ENCODE peak calls at places on chromosome 22, in seven cellular contexts. One of them, this sample, is unnamed.
A peak's percentile ranks its signal among the peaks of the same experiment; 100 is the strongest.

GRCh38 chr22:37822079-37822833 is 926 bp upstream of the GALR3 start:
- DNase-seq in heart right ventricle: no peak
- DNase-seq in stomach: no peak
- DNase-seq in heart left ventricle: no peak
- DNase-seq in keratinocyte: no peak
- DNase-seq in bronchial epithelial cell: no peak
- DNase-seq in fibroblast of lung: no peak
- DNase-seq in this sample: no peak

GRCh38 chr22:18970180-18970947 is 34.3 kb upstream of the PRODH start:
- DNase-seq in heart right ventricle: no peak
- DNase-seq in stomach: no peak
- DNase-seq in heart left ventricle: peak; percentile 51
- DNase-seq in keratinocyte: no peak
- DNase-seq in bronchial epithelial cell: no peak
- DNase-seq in fibroblast of lung: peak; percentile 30
- DNase-seq in this sample: no peak

GRCh38 chr22:25892678-25893077 is 150.7 kb downstream of the MYO18B start:
- DNase-seq in heart right ventricle: no peak
- DNase-seq in stomach: no peak
- DNase-seq in heart left ventricle: no peak
- DNase-seq in keratinocyte: no peak
- DNase-seq in bronchial epithelial cell: no peak
- DNase-seq in fibroblast of lung: no peak
- DNase-seq in this sample: no peak

GRCh38 chr22:42745118-42745517 is 24.4 kb upstream of the A4GALT start:
- DNase-seq in heart right ventricle: no peak
- DNase-seq in stomach: no peak
- DNase-seq in heart left ventricle: no peak
- DNase-seq in keratinocyte: no peak
- DNase-seq in bronchial epithelial cell: peak; percentile 81
- DNase-seq in fibroblast of lung: peak; percentile 76
- DNase-seq in this sample: no peak

GRCh38 chr22:30312053-30312452 is 14.7 kb downstream of the TBC1D10A start:
- DNase-seq in heart right ventricle: no peak
- DNase-seq in stomach: no peak
- DNase-seq in heart left ventricle: no peak
- DNase-seq in keratinocyte: peak; percentile 82
- DNase-seq in bronchial epithelial cell: peak; percentile 97
- DNase-seq in fibroblast of lung: peak; percentile 91
- DNase-seq in this sample: no peak

GRCh38 chr22:33476716-33477115 is 418.5 kb upstream of the SYN3 start:
- DNase-seq in heart right ventricle: no peak
- DNase-seq in stomach: no peak
- DNase-seq in heart left ventricle: no peak
- DNase-seq in keratinocyte: no peak
- DNase-seq in bronchial epithelial cell: no peak
- DNase-seq in fibroblast of lung: peak; percentile 43
- DNase-seq in this sample: no peak

GRCh38 chr22:26554956-26555355 is 35.0 kb downstream of the TPST2 start:
- DNase-seq in heart right ventricle: no peak
- DNase-seq in stomach: no peak
- DNase-seq in heart left ventricle: no peak
- DNase-seq in keratinocyte: no peak
- DNase-seq in bronchial epithelial cell: no peak
- DNase-seq in fibroblast of lung: no peak
- DNase-seq in this sample: no peak

GRCh38 chr22:41833369-41834004 is 582 bp downstream of the SREBF2 start:
- DNase-seq in heart right ventricle: peak; percentile 44
- DNase-seq in stomach: peak; percentile 48
- DNase-seq in heart left ventricle: peak; percentile 74
- DNase-seq in keratinocyte: no peak
- DNase-seq in bronchial epithelial cell: no peak
- DNase-seq in fibroblast of lung: peak; percentile 45
- DNase-seq in this sample: no peak

GRCh38 chr22:50018608-50019291 is 6.2 kb upstream of the IL17REL start:
- DNase-seq in heart right ventricle: no peak
- DNase-seq in stomach: no peak
- DNase-seq in heart left ventricle: no peak
- DNase-seq in keratinocyte: no peak
- DNase-seq in bronchial epithelial cell: no peak
- DNase-seq in fibroblast of lung: no peak
- DNase-seq in this sample: no peak

GRCh38 chr22:38051261-38051660 is 5.9 kb upstream of the PICK1 start:
- DNase-seq in heart right ventricle: no peak
- DNase-seq in stomach: no peak
- DNase-seq in heart left ventricle: no peak
- DNase-seq in keratinocyte: no peak
- DNase-seq in bronchial epithelial cell: no peak
- DNase-seq in fibroblast of lung: no peak
- DNase-seq in this sample: no peak

GRCh38 chr22:37431811-37432707 is 4.8 kb upstream of the ELFN2 start:
- DNase-seq in heart right ventricle: no peak
- DNase-seq in stomach: no peak
- DNase-seq in heart left ventricle: no peak
- DNase-seq in keratinocyte: peak; percentile 99
- DNase-seq in bronchial epithelial cell: peak; percentile 98
- DNase-seq in fibroblast of lung: peak; percentile 100
- DNase-seq in this sample: no peak

GRCh38 chr22:50683086-50683993 is 10.7 kb downstream of the SHANK3 start:
- DNase-seq in heart right ventricle: no peak
- DNase-seq in stomach: peak; percentile 16
- DNase-seq in heart left ventricle: peak; percentile 20
- DNase-seq in keratinocyte: no peak
- DNase-seq in bronchial epithelial cell: no peak
- DNase-seq in fibroblast of lung: no peak
- DNase-seq in this sample: peak; percentile 28

GRCh38 chr22:30869996-30870395 is 98.6 kb downstream of the MORC2 start:
- DNase-seq in heart right ventricle: peak; percentile 1
- DNase-seq in stomach: no peak
- DNase-seq in heart left ventricle: peak; percentile 34
- DNase-seq in keratinocyte: no peak
- DNase-seq in bronchial epithelial cell: no peak
- DNase-seq in fibroblast of lung: no peak
- DNase-seq in this sample: no peak

GRCh38 chr22:49525776-49526535 is 301.7 kb downstream of the BRD1 start:
- DNase-seq in heart right ventricle: no peak
- DNase-seq in stomach: no peak
- DNase-seq in heart left ventricle: no peak
- DNase-seq in keratinocyte: no peak
- DNase-seq in bronchial epithelial cell: no peak
- DNase-seq in fibroblast of lung: no peak
- DNase-seq in this sample: no peak

GRCh38 chr22:49258107-49259010 is 569.3 kb downstream of the BRD1 start:
- DNase-seq in heart right ventricle: no peak
- DNase-seq in stomach: peak; percentile 21
- DNase-seq in heart left ventricle: no peak
- DNase-seq in keratinocyte: no peak
- DNase-seq in bronchial epithelial cell: no peak
- DNase-seq in fibroblast of lung: no peak
- DNase-seq in this sample: no peak

GRCh38 chr22:44373234-44373633 is 60.5 kb upstream of the SHISAL1 start:
- DNase-seq in heart right ventricle: no peak
- DNase-seq in stomach: no peak
- DNase-seq in heart left ventricle: peak; percentile 25
- DNase-seq in keratinocyte: no peak
- DNase-seq in bronchial epithelial cell: no peak
- DNase-seq in fibroblast of lung: no peak
- DNase-seq in this sample: no peak

GRCh38 chr22:26529345-26529744 is 17.1 kb upstream of the TFIP11 start:
- DNase-seq in heart right ventricle: no peak
- DNase-seq in stomach: no peak
- DNase-seq in heart left ventricle: no peak
- DNase-seq in keratinocyte: no peak
- DNase-seq in bronchial epithelial cell: peak; percentile 79
- DNase-seq in fibroblast of lung: no peak
- DNase-seq in this sample: no peak

GRCh38 chr22:37228106-37229011 is 15.7 kb downstream of the RAC2 start:
- DNase-seq in heart right ventricle: no peak
- DNase-seq in stomach: no peak
- DNase-seq in heart left ventricle: peak; percentile 77
- DNase-seq in keratinocyte: no peak
- DNase-seq in bronchial epithelial cell: peak; percentile 52
- DNase-seq in fibroblast of lung: peak; percentile 73
- DNase-seq in this sample: no peak

GRCh38 chr22:29369460-29369859 is 18.9 kb downstream of the AP1B1 start:
- DNase-seq in heart right ventricle: peak; percentile 60
- DNase-seq in stomach: no peak
- DNase-seq in heart left ventricle: peak; percentile 80
- DNase-seq in keratinocyte: no peak
- DNase-seq in bronchial epithelial cell: peak; percentile 70
- DNase-seq in fibroblast of lung: peak; percentile 87
- DNase-seq in this sample: peak; percentile 18

GRCh38 chr22:24133187-24133965 is 47.9 kb upstream of the SUSD2 start:
- DNase-seq in heart right ventricle: no peak
- DNase-seq in stomach: no peak
- DNase-seq in heart left ventricle: peak; percentile 61
- DNase-seq in keratinocyte: no peak
- DNase-seq in bronchial epithelial cell: no peak
- DNase-seq in fibroblast of lung: no peak
- DNase-seq in this sample: no peak
- H3K27me3 ChIP-seq in heart right ventricle: no peaks in the 10 kb centered on the region
- H3K27me3 ChIP-seq in stomach: no peaks in the 10 kb centered on the region
- H3K27me3 ChIP-seq in heart left ventricle: no peaks in the 10 kb centered on the region
- H3K27me3 ChIP-seq in keratinocyte: no peaks in the 10 kb centered on the region
- H3K27me3 ChIP-seq in bronchial epithelial cell: no peaks in the 10 kb centered on the region
- H3K27me3 ChIP-seq in fibroblast of lung: no peaks in the 10 kb centered on the region
- H3K27me3 ChIP-seq in this sample: no peaks in the 10 kb centered on the region

GRCh38 chr22:48101704-48102103 is 1339.3 kb downstream of the TBC1D22A start:
- DNase-seq in heart right ventricle: no peak
- DNase-seq in stomach: peak; percentile 15
- DNase-seq in heart left ventricle: no peak
- DNase-seq in keratinocyte: no peak
- DNase-seq in bronchial epithelial cell: no peak
- DNase-seq in fibroblast of lung: no peak
- DNase-seq in this sample: peak; percentile 61

GRCh38 chr22:48102581-48102980 is 1340.1 kb downstream of the TBC1D22A start:
- DNase-seq in heart right ventricle: no peak
- DNase-seq in stomach: peak; percentile 17
- DNase-seq in heart left ventricle: no peak
- DNase-seq in keratinocyte: no peak
- DNase-seq in bronchial epithelial cell: no peak
- DNase-seq in fibroblast of lung: no peak
- DNase-seq in this sample: no peak

GRCh38 chr22:48104102-48104738 is 1341.8 kb downstream of the TBC1D22A start:
- DNase-seq in heart right ventricle: no peak
- DNase-seq in stomach: peak; percentile 17
- DNase-seq in heart left ventricle: no peak
- DNase-seq in keratinocyte: no peak
- DNase-seq in bronchial epithelial cell: no peak
- DNase-seq in fibroblast of lung: no peak
- DNase-seq in this sample: no peak

GRCh38 chr22:48104786-48105185 is 1342.3 kb downstream of the TBC1D22A start:
- DNase-seq in heart right ventricle: no peak
- DNase-seq in stomach: peak; percentile 9
- DNase-seq in heart left ventricle: no peak
- DNase-seq in keratinocyte: no peak
- DNase-seq in bronchial epithelial cell: no peak
- DNase-seq in fibroblast of lung: no peak
- DNase-seq in this sample: no peak

GRCh38 chr22:48103126-48103875 is 1340.9 kb downstream of the TBC1D22A start:
- DNase-seq in heart right ventricle: no peak
- DNase-seq in stomach: peak; percentile 3
- DNase-seq in heart left ventricle: no peak
- DNase-seq in keratinocyte: no peak
- DNase-seq in bronchial epithelial cell: no peak
- DNase-seq in fibroblast of lung: no peak
- DNase-seq in this sample: no peak
- H3K27me3 ChIP-seq in heart right ventricle: peaks cover 43% of the 10 kb centered on the region
- H3K27me3 ChIP-seq in stomach: no peaks in the 10 kb centered on the region
- H3K27me3 ChIP-seq in heart left ventricle: peaks cover 33% of the 10 kb centered on the region
- H3K27me3 ChIP-seq in keratinocyte: no peaks in the 10 kb centered on the region
- H3K27me3 ChIP-seq in bronchial epithelial cell: no peaks in the 10 kb centered on the region
- H3K27me3 ChIP-seq in fibroblast of lung: no peaks in the 10 kb centered on the region
- H3K27me3 ChIP-seq in this sample: no peaks in the 10 kb centered on the region

GRCh38 chr22:45977003-45977395 is at the start of gene WNT7B:
- DNase-seq in heart right ventricle: no peak
- DNase-seq in stomach: no peak
- DNase-seq in heart left ventricle: no peak
- DNase-seq in keratinocyte: no peak
- DNase-seq in bronchial epithelial cell: peak; percentile 67
- DNase-seq in fibroblast of lung: no peak
- DNase-seq in this sample: no peak

GRCh38 chr22:45975266-45976161 is 1.4 kb downstream of the WNT7B start:
- DNase-seq in heart right ventricle: no peak
- DNase-seq in stomach: no peak
- DNase-seq in heart left ventricle: no peak
- DNase-seq in keratinocyte: no peak
- DNase-seq in bronchial epithelial cell: peak; percentile 57
- DNase-seq in fibroblast of lung: no peak
- DNase-seq in this sample: no peak

GRCh38 chr22:45977551-45978274 is 751 bp upstream of the WNT7B start:
- DNase-seq in heart right ventricle: no peak
- DNase-seq in stomach: no peak
- DNase-seq in heart left ventricle: no peak
- DNase-seq in keratinocyte: no peak
- DNase-seq in bronchial epithelial cell: no peak
- DNase-seq in fibroblast of lung: no peak
- DNase-seq in this sample: no peak

GRCh38 chr22:45978275-45978713 is 1.3 kb upstream of the WNT7B start:
- DNase-seq in heart right ventricle: no peak
- DNase-seq in stomach: no peak
- DNase-seq in heart left ventricle: no peak
- DNase-seq in keratinocyte: no peak
- DNase-seq in bronchial epithelial cell: no peak
- DNase-seq in fibroblast of lung: no peak
- DNase-seq in this sample: no peak

DNA sequence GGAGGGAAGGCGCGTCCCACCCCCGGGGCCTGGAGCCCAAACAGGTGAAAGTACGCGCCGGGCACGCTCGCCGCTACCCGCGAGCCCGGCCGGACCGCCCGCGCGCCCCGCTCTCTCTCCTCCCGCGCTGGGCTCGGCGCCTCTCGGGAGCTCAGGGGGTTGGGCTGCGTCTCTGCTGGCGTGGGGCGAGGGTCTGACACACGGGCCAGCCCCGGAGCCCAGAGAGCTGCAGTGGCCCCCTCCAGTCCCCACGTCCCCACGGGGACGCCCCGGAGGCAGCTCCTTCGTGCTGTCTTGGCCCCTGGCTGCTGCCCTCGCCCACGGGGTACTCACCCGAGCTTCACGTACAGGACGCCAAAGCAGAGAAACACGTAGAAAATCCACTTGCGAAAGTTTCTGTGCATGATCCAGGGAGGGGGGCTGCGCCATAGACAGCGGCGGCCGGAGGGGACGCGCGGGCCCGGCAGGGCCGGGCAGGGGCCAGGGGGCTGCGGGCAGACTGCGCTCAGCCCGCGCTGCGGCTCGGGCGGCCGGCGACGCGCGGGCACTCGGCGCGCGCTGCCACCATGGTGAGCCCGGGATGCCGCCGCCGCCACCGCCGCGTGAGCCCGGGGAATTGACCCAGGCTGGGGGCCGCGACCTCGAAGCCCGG is 485 bp downstream of the WNT7B start:
- DNase-seq in heart right ventricle: no peak
- DNase-seq in stomach: no peak
- DNase-seq in heart left ventricle: no peak
- DNase-seq in keratinocyte: no peak
- DNase-seq in bronchial epithelial cell: no peak
- DNase-seq in fibroblast of lung: no peak
- DNase-seq in this sample: no peak
- H3K27me3 ChIP-seq in heart right ventricle: peaks cover 69% of the 10 kb centered on the region
- H3K27me3 ChIP-seq in stomach: peaks cover 33% of the 10 kb centered on the region
- H3K27me3 ChIP-seq in heart left ventricle: peaks cover 70% of the 10 kb centered on the region
- H3K27me3 ChIP-seq in keratinocyte: peaks cover 35% of the 10 kb centered on the region
- H3K27me3 ChIP-seq in bronchial epithelial cell: no peaks in the 10 kb centered on the region
- H3K27me3 ChIP-seq in fibroblast of lung: peaks cover 58% of the 10 kb centered on the region
- H3K27me3 ChIP-seq in this sample: peaks cover 36% of the 10 kb centered on the region

GRCh38 chr22:39553429-39553828 is 17.1 kb upstream of the CACNA1I start:
- DNase-seq in heart right ventricle: no peak
- DNase-seq in stomach: no peak
- DNase-seq in heart left ventricle: no peak
- DNase-seq in keratinocyte: no peak
- DNase-seq in bronchial epithelial cell: no peak
- DNase-seq in fibroblast of lung: no peak
- DNase-seq in this sample: no peak
- H3K27me3 ChIP-seq in heart right ventricle: peaks cover 89% of the 10 kb centered on the region
- H3K27me3 ChIP-seq in stomach: peaks cover 13% of the 10 kb centered on the region
- H3K27me3 ChIP-seq in heart left ventricle: peaks cover 76% of the 10 kb centered on the region
- H3K27me3 ChIP-seq in keratinocyte: peaks cover 46% of the 10 kb centered on the region
- H3K27me3 ChIP-seq in bronchial epithelial cell: peaks cover 30% of the 10 kb centered on the region
- H3K27me3 ChIP-seq in fibroblast of lung: peaks cover 27% of the 10 kb centered on the region
- H3K27me3 ChIP-seq in this sample: peaks cover 13% of the 10 kb centered on the region